ENCODE peak calls at places on chromosomes 6 and 20, in eight cellular contexts. One of them, this sample, is unnamed.

GRCh38 chr6:126040826-126041225 is 54.5 kb downstream of the TRMT11 start:
- DNase-seq in stimulated activated CD8-positive, alpha-beta memory T cell treated with anti-CD3 and anti-CD28 coated beads, Interleukin-4, amount 100 ng/mL, for 1 hour: no peak
- DNase-seq in epithelial cell of proximal tubule: peak
- DNase-seq in BJ: peak
- DNase-seq in fibroblast of the conjunctiva: no peak
- DNase-seq in CD4-positive, alpha-beta memory T cell: no peak
- DNase-seq in stimulated activated CD4-positive, alpha-beta T cell treated with anti-CD3 and anti-CD28 coated beads, Interleukin-12 subunit alpha, Interleukin-12 subunit beta, amount 100 ng/mL, for 4 hours: no peak
- DNase-seq in posterior vena cava: no peak
- DNase-seq in this sample: no peak

GRCh38 chr20:32534661-32535240 is 50.4 kb downstream of the NOL4L start:
- DNase-seq in BJ: no peak
- DNase-seq in posterior vena cava: no peak
- DNase-seq in stimulated activated CD4-positive, alpha-beta T cell treated with anti-CD3 and anti-CD28 coated beads, Interleukin-12 subunit alpha, Interleukin-12 subunit beta, amount 100 ng/mL, for 4 hours: peak
- DNase-seq in fibroblast of the conjunctiva: no peak
- DNase-seq in CD4-positive, alpha-beta memory T cell: peak
- DNase-seq in stimulated activated CD8-positive, alpha-beta memory T cell treated with anti-CD3 and anti-CD28 coated beads, Interleukin-4, amount 100 ng/mL, for 1 hour: no peak
- DNase-seq in epithelial cell of proximal tubule: no peak
- DNase-seq in this sample: no peak

GRCh38 chr20:47007826-47008655 is 113.4 kb downstream of the EYA2 start:
- DNase-seq in posterior vena cava: no peak
- DNase-seq in BJ: no peak
- DNase-seq in fibroblast of the conjunctiva: no peak
- DNase-seq in CD4-positive, alpha-beta memory T cell: no peak
- DNase-seq in epithelial cell of proximal tubule: no peak
- DNase-seq in stimulated activated CD4-positive, alpha-beta T cell treated with anti-CD3 and anti-CD28 coated beads, Interleukin-12 subunit alpha, Interleukin-12 subunit beta, amount 100 ng/mL, for 4 hours: no peak
- DNase-seq in stimulated activated CD8-positive, alpha-beta memory T cell treated with anti-CD3 and anti-CD28 coated beads, Interleukin-4, amount 100 ng/mL, for 1 hour: no peak
- DNase-seq in this sample: no peak

GRCh38 chr20:62574612-62574993 is 67.7 kb upstream of the SLCO4A1 start:
- DNase-seq in posterior vena cava: no peak
- DNase-seq in BJ: no peak
- DNase-seq in stimulated activated CD4-positive, alpha-beta T cell treated with anti-CD3 and anti-CD28 coated beads, Interleukin-12 subunit alpha, Interleukin-12 subunit beta, amount 100 ng/mL, for 4 hours: no peak
- DNase-seq in CD4-positive, alpha-beta memory T cell: no peak
- DNase-seq in epithelial cell of proximal tubule: no peak
- DNase-seq in fibroblast of the conjunctiva: no peak
- DNase-seq in stimulated activated CD8-positive, alpha-beta memory T cell treated with anti-CD3 and anti-CD28 coated beads, Interleukin-4, amount 100 ng/mL, for 1 hour: no peak
- DNase-seq in this sample: no peak

GRCh38 chr6:34955447-34955846 is 66.4 kb downstream of the ANKS1A start:
- DNase-seq in posterior vena cava: no peak
- DNase-seq in fibroblast of the conjunctiva: no peak
- DNase-seq in CD4-positive, alpha-beta memory T cell: no peak
- DNase-seq in BJ: no peak
- DNase-seq in epithelial cell of proximal tubule: no peak
- DNase-seq in stimulated activated CD4-positive, alpha-beta T cell treated with anti-CD3 and anti-CD28 coated beads, Interleukin-12 subunit alpha, Interleukin-12 subunit beta, amount 100 ng/mL, for 4 hours: no peak
- DNase-seq in stimulated activated CD8-positive, alpha-beta memory T cell treated with anti-CD3 and anti-CD28 coated beads, Interleukin-4, amount 100 ng/mL, for 1 hour: no peak
- DNase-seq in this sample: peak

GRCh38 chr6:4903751-4904370 is 100.0 kb downstream of the RPP40 start:
- DNase-seq in BJ: no peak
- DNase-seq in stimulated activated CD8-positive, alpha-beta memory T cell treated with anti-CD3 and anti-CD28 coated beads, Interleukin-4, amount 100 ng/mL, for 1 hour: no peak
- DNase-seq in epithelial cell of proximal tubule: no peak
- DNase-seq in CD4-positive, alpha-beta memory T cell: no peak
- DNase-seq in fibroblast of the conjunctiva: no peak
- DNase-seq in stimulated activated CD4-positive, alpha-beta T cell treated with anti-CD3 and anti-CD28 coated beads, Interleukin-12 subunit alpha, Interleukin-12 subunit beta, amount 100 ng/mL, for 4 hours: no peak
- DNase-seq in posterior vena cava: no peak
- DNase-seq in this sample: no peak

GRCh38 chr20:1900321-1900791 is 5.1 kb downstream of the SIRPA start:
- DNase-seq in posterior vena cava: peak
- DNase-seq in epithelial cell of proximal tubule: peak
- DNase-seq in stimulated activated CD4-positive, alpha-beta T cell treated with anti-CD3 and anti-CD28 coated beads, Interleukin-12 subunit alpha, Interleukin-12 subunit beta, amount 100 ng/mL, for 4 hours: no peak
- DNase-seq in fibroblast of the conjunctiva: peak
- DNase-seq in BJ: peak
- DNase-seq in stimulated activated CD8-positive, alpha-beta memory T cell treated with anti-CD3 and anti-CD28 coated beads, Interleukin-4, amount 100 ng/mL, for 1 hour: no peak
- DNase-seq in CD4-positive, alpha-beta memory T cell: no peak
- DNase-seq in this sample: no peak

GRCh38 chr6:33217246-33217645 is 8.9 kb downstream of the RING1 start:
- DNase-seq in BJ: no peak
- DNase-seq in posterior vena cava: no peak
- DNase-seq in stimulated activated CD4-positive, alpha-beta T cell treated with anti-CD3 and anti-CD28 coated beads, Interleukin-12 subunit alpha, Interleukin-12 subunit beta, amount 100 ng/mL, for 4 hours: no peak
- DNase-seq in CD4-positive, alpha-beta memory T cell: no peak
- DNase-seq in fibroblast of the conjunctiva: no peak
- DNase-seq in epithelial cell of proximal tubule: no peak
- DNase-seq in stimulated activated CD8-positive, alpha-beta memory T cell treated with anti-CD3 and anti-CD28 coated beads, Interleukin-4, amount 100 ng/mL, for 1 hour: no peak
- DNase-seq in this sample: no peak

GRCh38 chr6:39377530-39377929 is 55.0 kb upstream of the KCNK16 start:
- DNase-seq in CD4-positive, alpha-beta memory T cell: no peak
- DNase-seq in epithelial cell of proximal tubule: peak
- DNase-seq in posterior vena cava: no peak
- DNase-seq in stimulated activated CD4-positive, alpha-beta T cell treated with anti-CD3 and anti-CD28 coated beads, Interleukin-12 subunit alpha, Interleukin-12 subunit beta, amount 100 ng/mL, for 4 hours: no peak
- DNase-seq in fibroblast of the conjunctiva: peak
- DNase-seq in stimulated activated CD8-positive, alpha-beta memory T cell treated with anti-CD3 and anti-CD28 coated beads, Interleukin-4, amount 100 ng/mL, for 1 hour: no peak
- DNase-seq in BJ: no peak
- DNase-seq in this sample: no peak

This sample was measured in GM06990.